ENCODE peak calls at places on chromosomes 2 and 18, in ten cellular contexts. One of them, this sample, is unnamed.

GRCh38 chr18:44723973-44724778 is 43.5 kb downstream of the SETBP1 start:
- DNase-seq in pancreas: no peak
- DNase-seq in breast epithelium: no peak
- DNase-seq in left ventricle myocardium inferior: no peak
- DNase-seq in A549: no peak
- DNase-seq in AG04450: no peak
- DNase-seq in dorsolateral prefrontal cortex: no peak
- DNase-seq in psoas muscle: no peak
- DNase-seq in lower lobe of right lung: no peak
- DNase-seq in spleen: no peak
- DNase-seq in this sample: no peak

GRCh38 chr2:215728504-215729065 is 284.8 kb downstream of the MREG start:
- DNase-seq in left ventricle myocardium inferior: no peak
- DNase-seq in AG04450: peak
- DNase-seq in lower lobe of right lung: peak
- DNase-seq in dorsolateral prefrontal cortex: no peak
- DNase-seq in breast epithelium: no peak
- DNase-seq in A549: no peak
- DNase-seq in spleen: no peak
- DNase-seq in pancreas: no peak
- DNase-seq in psoas muscle: no peak
- DNase-seq in this sample: no peak

GRCh38 chr2:25405871-25406270 is 64.1 kb upstream of the DNMT3A start:
- DNase-seq in breast epithelium: no peak
- DNase-seq in dorsolateral prefrontal cortex: no peak
- DNase-seq in A549: no peak
- DNase-seq in pancreas: no peak
- DNase-seq in spleen: no peak
- DNase-seq in psoas muscle: no peak
- DNase-seq in AG04450: no peak
- DNase-seq in lower lobe of right lung: no peak
- DNase-seq in left ventricle myocardium inferior: no peak
- DNase-seq in this sample: no peak

GRCh38 chr2:41722668-41723369 is 325.0 kb upstream of the PKDCC start:
- DNase-seq in A549: no peak
- DNase-seq in psoas muscle: no peak
- DNase-seq in pancreas: no peak
- DNase-seq in breast epithelium: no peak
- DNase-seq in left ventricle myocardium inferior: peak
- DNase-seq in AG04450: no peak
- DNase-seq in spleen: no peak
- DNase-seq in lower lobe of right lung: no peak
- DNase-seq in dorsolateral prefrontal cortex: no peak
- DNase-seq in this sample: no peak

GRCh38 chr18:12904012-12904516 is 20.0 kb upstream of the PTPN2 start:
- DNase-seq in lower lobe of right lung: no peak
- DNase-seq in left ventricle myocardium inferior: peak
- DNase-seq in spleen: no peak
- DNase-seq in pancreas: no peak
- DNase-seq in AG04450: no peak
- DNase-seq in breast epithelium: no peak
- DNase-seq in psoas muscle: no peak
- DNase-seq in dorsolateral prefrontal cortex: no peak
- DNase-seq in A549: no peak
- DNase-seq in this sample: no peak

GRCh38 chr2:140440815-140441214 is 1660.6 kb upstream of the NXPH2 start:
- DNase-seq in psoas muscle: no peak
- DNase-seq in spleen: no peak
- DNase-seq in breast epithelium: no peak
- DNase-seq in pancreas: no peak
- DNase-seq in dorsolateral prefrontal cortex: no peak
- DNase-seq in A549: no peak
- DNase-seq in lower lobe of right lung: no peak
- DNase-seq in left ventricle myocardium inferior: no peak
- DNase-seq in AG04450: no peak
- DNase-seq in this sample: no peak

GRCh38 chr18:42807852-42808251 is 307.6 kb downstream of the RIT2 start:
- DNase-seq in lower lobe of right lung: no peak
- DNase-seq in left ventricle myocardium inferior: no peak
- DNase-seq in psoas muscle: no peak
- DNase-seq in A549: no peak
- DNase-seq in breast epithelium: no peak
- DNase-seq in spleen: no peak
- DNase-seq in AG04450: no peak
- DNase-seq in pancreas: no peak
- DNase-seq in dorsolateral prefrontal cortex: no peak
- DNase-seq in this sample: no peak

GRCh38 chr2:19073522-19073921 is 284.9 kb downstream of the OSR1 start:
- DNase-seq in breast epithelium: no peak
- DNase-seq in A549: peak
- DNase-seq in lower lobe of right lung: no peak
- DNase-seq in psoas muscle: peak
- DNase-seq in pancreas: no peak
- DNase-seq in left ventricle myocardium inferior: peak
- DNase-seq in AG04450: no peak
- DNase-seq in spleen: no peak
- DNase-seq in dorsolateral prefrontal cortex: no peak
- DNase-seq in this sample: no peak

GRCh38 chr18:37244618-37245017 is 321.0 kb downstream of the CELF4 start:
- DNase-seq in lower lobe of right lung: no peak
- DNase-seq in dorsolateral prefrontal cortex: no peak
- DNase-seq in AG04450: no peak
- DNase-seq in pancreas: no peak
- DNase-seq in breast epithelium: no peak
- DNase-seq in spleen: no peak
- DNase-seq in A549: no peak
- DNase-seq in psoas muscle: no peak
- DNase-seq in left ventricle myocardium inferior: no peak
- DNase-seq in this sample: no peak

GRCh38 chr18:22559414-22560282 is 141.9 kb upstream of the CTAGE1 start:
- DNase-seq in pancreas: peak
- DNase-seq in left ventricle myocardium inferior: peak
- DNase-seq in A549: peak
- DNase-seq in lower lobe of right lung: peak
- DNase-seq in dorsolateral prefrontal cortex: no peak
- DNase-seq in AG04450: no peak
- DNase-seq in breast epithelium: no peak
- DNase-seq in spleen: peak
- DNase-seq in psoas muscle: peak
- DNase-seq in this sample: peak

GRCh38 chr2:168961450-168962229 is 60.5 kb downstream of the G6PC2 start:
- DNase-seq in left ventricle myocardium inferior: no peak
- DNase-seq in spleen: no peak
- DNase-seq in lower lobe of right lung: no peak
- DNase-seq in psoas muscle: no peak
- DNase-seq in AG04450: peak
- DNase-seq in dorsolateral prefrontal cortex: no peak
- DNase-seq in pancreas: peak
- DNase-seq in A549: peak
- DNase-seq in breast epithelium: no peak
- DNase-seq in this sample: no peak

DNA sequence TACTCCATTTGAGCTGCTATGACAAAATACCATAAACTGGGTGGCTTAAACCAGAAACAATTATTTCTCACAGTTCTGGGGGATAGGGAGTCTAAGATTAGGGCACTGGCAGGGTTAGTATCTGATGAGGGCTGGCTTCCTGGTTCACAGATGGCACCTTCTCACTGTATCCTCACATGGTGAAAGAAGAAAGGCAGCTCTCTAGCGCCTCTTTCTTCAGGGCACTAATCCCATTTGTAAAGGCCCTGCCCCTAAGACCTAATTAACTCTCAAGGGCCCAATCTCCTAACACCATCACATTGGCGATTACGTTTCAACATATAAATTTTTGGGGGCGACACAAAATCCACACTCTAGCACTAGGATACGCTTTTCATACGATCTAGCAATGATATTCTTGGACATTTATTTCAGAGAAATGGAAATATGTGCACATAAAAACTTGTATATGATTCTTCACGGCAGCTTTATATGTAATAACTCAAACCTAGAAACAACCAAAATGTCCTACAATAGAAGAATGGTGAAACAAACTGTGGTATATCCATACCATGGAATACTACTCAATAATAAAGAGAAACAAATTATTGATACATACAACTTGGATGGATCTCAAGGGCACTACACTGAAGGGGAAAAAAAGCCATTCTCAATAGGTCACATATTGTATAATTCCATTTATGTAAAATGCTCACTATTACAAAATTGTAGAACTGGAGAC is 111.0 kb downstream of the BCL2L11 start:
- DNase-seq in dorsolateral prefrontal cortex: no peak
- DNase-seq in pancreas: no peak
- DNase-seq in psoas muscle: no peak
- DNase-seq in left ventricle myocardium inferior: no peak
- DNase-seq in AG04450: no peak
- DNase-seq in A549: no peak
- DNase-seq in breast epithelium: no peak
- DNase-seq in spleen: no peak
- DNase-seq in lower lobe of right lung: no peak
- DNase-seq in this sample: no peak
- TF ChIP-seq CTCF in dorsolateral prefrontal cortex: no peak
- TF ChIP-seq CTCF in pancreas: no peak
- TF ChIP-seq CTCF in psoas muscle: no peak
- TF ChIP-seq CTCF in left ventricle myocardium inferior: no peak
- TF ChIP-seq CTCF in AG04450: no peak
- TF ChIP-seq CTCF in A549: no peak
- TF ChIP-seq CTCF in breast epithelium: no peak
- TF ChIP-seq CTCF in spleen: no peak
- TF ChIP-seq CTCF in lower lobe of right lung: no peak
- TF ChIP-seq CTCF in this sample: no peak

GRCh38 chr18:46480187-46480586 is 176.8 kb downstream of the LOXHD1 start:
- DNase-seq in pancreas: no peak
- DNase-seq in psoas muscle: no peak
- DNase-seq in AG04450: no peak
- DNase-seq in lower lobe of right lung: no peak
- DNase-seq in left ventricle myocardium inferior: no peak
- DNase-seq in dorsolateral prefrontal cortex: peak
- DNase-seq in A549: no peak
- DNase-seq in spleen: no peak
- DNase-seq in breast epithelium: no peak
- DNase-seq in this sample: no peak
- H3K27ac ChIP-seq in pancreas: no peak
- H3K27ac ChIP-seq in psoas muscle: no peak
- H3K27ac ChIP-seq in AG04450: no peak
- H3K27ac ChIP-seq in lower lobe of right lung: no peak
- H3K27ac ChIP-seq in left ventricle myocardium inferior: no peak
- H3K27ac ChIP-seq in dorsolateral prefrontal cortex: no peak
- H3K27ac ChIP-seq in A549: no peak
- H3K27ac ChIP-seq in spleen: no peak
- H3K27ac ChIP-seq in breast epithelium: no peak
- H3K27ac ChIP-seq in this sample: no peak

GRCh38 chr2:63008838-63009237 is 41.8 kb upstream of the OTX1 start:
- DNase-seq in AG04450: no peak
- DNase-seq in spleen: no peak
- DNase-seq in left ventricle myocardium inferior: no peak
- DNase-seq in dorsolateral prefrontal cortex: no peak
- DNase-seq in psoas muscle: no peak
- DNase-seq in lower lobe of right lung: no peak
- DNase-seq in pancreas: no peak
- DNase-seq in breast epithelium: no peak
- DNase-seq in A549: no peak
- DNase-seq in this sample: no peak

GRCh38 chr2:63015389-63015788 is 35.2 kb upstream of the OTX1 start:
- DNase-seq in spleen: no peak
- DNase-seq in AG04450: no peak
- DNase-seq in left ventricle myocardium inferior: no peak
- DNase-seq in breast epithelium: no peak
- DNase-seq in lower lobe of right lung: no peak
- DNase-seq in A549: no peak
- DNase-seq in dorsolateral prefrontal cortex: no peak
- DNase-seq in psoas muscle: no peak
- DNase-seq in pancreas: no peak
- DNase-seq in this sample: no peak

GRCh38 chr2:63013448-63013847 is 37.2 kb upstream of the OTX1 start:
- DNase-seq in psoas muscle: no peak
- DNase-seq in pancreas: no peak
- DNase-seq in A549: no peak
- DNase-seq in spleen: no peak
- DNase-seq in dorsolateral prefrontal cortex: no peak
- DNase-seq in AG04450: no peak
- DNase-seq in lower lobe of right lung: no peak
- DNase-seq in left ventricle myocardium inferior: no peak
- DNase-seq in breast epithelium: no peak
- DNase-seq in this sample: no peak

GRCh38 chr2:63009490-63009889 is 41.1 kb upstream of the OTX1 start:
- DNase-seq in pancreas: no peak
- DNase-seq in breast epithelium: no peak
- DNase-seq in lower lobe of right lung: no peak
- DNase-seq in dorsolateral prefrontal cortex: no peak
- DNase-seq in psoas muscle: no peak
- DNase-seq in spleen: no peak
- DNase-seq in left ventricle myocardium inferior: no peak
- DNase-seq in AG04450: no peak
- DNase-seq in A549: no peak
- DNase-seq in this sample: no peak

GRCh38 chr2:63012541-63012940 is 38.1 kb upstream of the OTX1 start:
- DNase-seq in dorsolateral prefrontal cortex: no peak
- DNase-seq in lower lobe of right lung: no peak
- DNase-seq in left ventricle myocardium inferior: no peak
- DNase-seq in psoas muscle: no peak
- DNase-seq in A549: no peak
- DNase-seq in pancreas: no peak
- DNase-seq in spleen: no peak
- DNase-seq in breast epithelium: no peak
- DNase-seq in AG04450: peak
- DNase-seq in this sample: no peak
- TF ChIP-seq CTCF in dorsolateral prefrontal cortex: no peak
- TF ChIP-seq CTCF in lower lobe of right lung: no peak
- TF ChIP-seq CTCF in left ventricle myocardium inferior: no peak
- TF ChIP-seq CTCF in psoas muscle: no peak
- TF ChIP-seq CTCF in A549: no peak
- TF ChIP-seq CTCF in pancreas: no peak
- TF ChIP-seq CTCF in spleen: no peak
- TF ChIP-seq CTCF in breast epithelium: no peak
- TF ChIP-seq CTCF in AG04450: no peak
- TF ChIP-seq CTCF in this sample: no peak

DNA sequence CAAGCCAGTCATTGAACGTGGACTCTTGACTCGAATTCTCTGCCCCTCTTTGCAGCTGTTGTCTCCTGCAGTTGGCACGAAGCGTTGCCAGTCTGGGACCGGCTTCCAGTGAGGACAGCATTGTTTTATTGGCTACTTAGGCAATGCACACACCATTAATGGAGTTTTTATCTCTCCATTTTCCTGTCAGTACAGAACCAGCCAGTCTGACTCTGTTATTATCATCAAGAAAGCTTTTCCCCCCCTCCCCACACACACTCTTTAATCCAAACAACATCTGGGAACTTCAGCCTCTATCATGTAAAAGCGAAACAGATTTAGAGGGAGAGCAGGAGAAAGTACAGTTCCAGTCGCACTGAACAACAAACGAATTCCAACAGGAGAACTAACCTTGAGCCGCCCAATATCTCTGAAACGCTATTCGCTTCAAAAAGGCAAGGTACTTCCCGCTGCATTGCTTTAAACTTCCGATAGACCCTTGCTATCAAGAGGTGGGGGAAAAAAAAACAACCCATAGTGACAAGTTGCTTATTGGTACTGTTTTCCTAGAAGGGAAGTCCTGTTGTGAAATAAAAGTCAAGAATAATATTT is 38.2 kb downstream of the ACVR1 start:
- DNase-seq in left ventricle myocardium inferior: peak
- DNase-seq in dorsolateral prefrontal cortex: peak
- DNase-seq in psoas muscle: peak
- DNase-seq in A549: no peak
- DNase-seq in spleen: no peak
- DNase-seq in AG04450: no peak
- DNase-seq in pancreas: peak
- DNase-seq in lower lobe of right lung: no peak
- DNase-seq in breast epithelium: no peak
- DNase-seq in this sample: no peak
- H3K27ac ChIP-seq in left ventricle myocardium inferior: peak
- H3K27ac ChIP-seq in dorsolateral prefrontal cortex: peak
- H3K27ac ChIP-seq in psoas muscle: peak
- H3K27ac ChIP-seq in A549: peak
- H3K27ac ChIP-seq in spleen: peak
- H3K27ac ChIP-seq in AG04450: peak
- H3K27ac ChIP-seq in pancreas: peak
- H3K27ac ChIP-seq in lower lobe of right lung: peak
- H3K27ac ChIP-seq in breast epithelium: peak
- H3K27ac ChIP-seq in this sample: peak